ENCODE peak calls at places on chromosomes 4 and X, in nine cellular contexts. J is HCT116, P is fibroblast of villous mesenchyme, M is mammary epithelial cell, N is GM12865, L is lower lobe of right lung, B is fibroblast of lung, S is breast epithelium, A is dorsolateral prefrontal cortex. Y is an unnamed sample.

GRCh38 chrX:39731735-39732134 is 366.0 kb downstream of the BCOR start:
- DNase-seq in J (no peak), P (no peak), M (no peak), N (no peak), L (no peak), B (no peak), S (no peak), A (no peak), Y (no peak)

GRCh38 chr4:2054217-2054616 is 4.9 kb upstream of the NAT8L start:
- DNase-seq in J (no peak), P (no peak), M (no peak), N (no peak), L (no peak), B (no peak), S (no peak), A (no peak), Y (no peak)

GRCh38 chr4:106287353-106287969 is 28.5 kb downstream of the TBCK start:
- DNase-seq in J (no peak), P (peak; percentile 92), M (peak; percentile 82), N (no peak), L (no peak), B (peak; percentile 86), S (no peak), A (no peak), Y (no peak)

GRCh38 chr4:165288226-165288625 is 39.2 kb upstream of the MSMO1 start:
- DNase-seq in J (no peak), P (no peak), M (no peak), N (no peak), L (no peak), B (no peak), S (no peak), A (no peak), Y (no peak)

GRCh38 chr4:109414938-109415337 is 18.7 kb upstream of the SEC24B start:
- DNase-seq in J (no peak), P (no peak), M (no peak), N (no peak), L (no peak), B (peak; percentile 23), S (no peak), A (no peak), Y (no peak)

GRCh38 chrX:68841251-68842049 is 12.6 kb downstream of the EFNB1 start:
- DNase-seq in J (no peak), P (no peak), M (no peak), N (no peak), L (peak; percentile 52), B (no peak), S (no peak), A (no peak), Y (no peak)

GRCh38 chr4:186105721-186106335 is 1.3 kb downstream of the FAM149A start:
- DNase-seq in J (no peak), P (no peak), M (no peak), N (no peak), L (no peak), B (peak; percentile 2), S (no peak), A (no peak), Y (no peak)

GRCh38 chrX:30302957-30303356 is 6.2 kb downstream of the NR0B1 start:
- DNase-seq in J (no peak), P (no peak), M (peak; percentile 35), N (no peak), L (no peak), B (peak; percentile 37), S (peak; percentile 30), A (peak; percentile 40), Y (no peak)

GRCh38 chrX:274904-275475 is 6.2 kb upstream of the PLCXD1 start:
- DNase-seq in J (no peak), P (peak; percentile 59), M (no peak), N (no peak), L (peak; percentile 83), B (no peak), S (no peak), A (no peak), Y (peak; percentile 21)
- H3K4me3 ChIP-seq in J (no peak overlapping the region), P (no peak overlapping the region), M (no peak overlapping the region), N (no peak overlapping the region), L (peak overlapping the region; percentile 79), B (no peak overlapping the region), S (peak overlapping the region; percentile 82), A (no peak overlapping the region), Y (no peak overlapping the region)

DNA sequence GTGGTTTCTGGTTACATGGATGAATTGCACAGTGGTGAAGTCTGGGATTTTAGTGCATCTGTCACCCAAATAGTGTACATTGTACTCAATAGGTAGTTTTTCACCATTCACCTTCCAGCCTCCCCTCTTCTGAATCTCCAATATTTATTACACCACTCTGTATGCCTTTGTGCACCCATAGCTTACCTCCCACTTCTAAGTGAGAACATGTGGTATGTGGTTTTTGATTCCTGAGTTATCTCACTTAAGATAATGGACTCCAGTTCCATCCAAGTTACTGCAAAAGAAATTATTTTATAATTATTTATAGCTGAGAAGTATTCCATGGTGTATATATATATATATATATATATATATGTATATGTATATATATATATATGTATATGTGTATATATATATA is 155.8 kb downstream of the HHIP start:
- DNase-seq in J (no peak), P (no peak), M (no peak), N (no peak), L (no peak), B (no peak), S (no peak), A (no peak), Y (no peak)
- H3K4me3 ChIP-seq in J (no peak overlapping the region), P (no peak overlapping the region), M (no peak overlapping the region), N (no peak overlapping the region), L (no peak overlapping the region), B (no peak overlapping the region), S (no peak overlapping the region), A (no peak overlapping the region), Y (no peak overlapping the region)

GRCh38 chrX:107658660-107659059 is 30.4 kb downstream of the PRPS1 start:
- DNase-seq in J (no peak), P (no peak), M (no peak), N (no peak), L (no peak), B (no peak), S (no peak), A (no peak), Y (no peak)

GRCh38 chrX:107666931-107667330 is 38.6 kb downstream of the PRPS1 start:
- DNase-seq in J (no peak), P (no peak), M (no peak), N (no peak), L (no peak), B (no peak), S (no peak), A (no peak), Y (no peak)

GRCh38 chrX:107659768-107660167 is 31.5 kb downstream of the PRPS1 start:
- DNase-seq in J (no peak), P (peak; percentile 64), M (peak; percentile 27), N (peak; percentile 54), L (no peak), B (peak; percentile 84), S (no peak), A (no peak), Y (no peak)

GRCh38 chrX:107659286-107659685 is 31.0 kb downstream of the PRPS1 start:
- DNase-seq in J (no peak), P (no peak), M (no peak), N (no peak), L (no peak), B (no peak), S (no peak), A (no peak), Y (no peak)

DNA sequence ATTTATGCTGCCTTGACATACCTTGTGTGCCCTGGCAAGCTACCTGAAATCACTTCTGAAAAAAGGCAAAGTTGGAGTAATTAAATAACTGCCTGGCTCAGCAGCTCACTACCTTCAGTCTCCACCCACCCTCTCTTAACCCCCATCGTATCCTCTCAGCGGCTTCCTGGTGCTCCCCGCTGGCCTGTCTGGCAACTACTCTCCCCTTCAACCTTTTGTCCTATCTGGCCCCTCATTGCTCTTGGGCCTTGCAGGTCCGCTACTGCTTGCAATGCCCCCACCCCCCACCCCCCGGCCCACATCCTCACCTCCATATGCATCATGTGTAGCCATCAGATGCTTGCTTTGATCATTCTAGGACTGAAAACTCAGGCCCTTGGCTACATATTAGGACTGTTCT is 34.5 kb downstream of the PRPS1 start:
- DNase-seq in J (no peak), P (no peak), M (no peak), N (no peak), L (no peak), B (no peak), S (no peak), A (no peak), Y (no peak)
- H3K4me3 ChIP-seq in J (no peak overlapping the region), P (no peak overlapping the region), M (no peak overlapping the region), N (no peak overlapping the region), L (no peak overlapping the region), B (no peak overlapping the region), S (no peak overlapping the region), A (no peak overlapping the region), Y (no peak overlapping the region)

GRCh38 chr4:148831945-148832344 is 389.7 kb upstream of the NR3C2 start:
- DNase-seq in J (peak; percentile 4), P (peak; percentile 13), M (peak; percentile 95), N (no peak), L (no peak), B (peak; percentile 91), S (no peak), A (no peak), Y (no peak)
- H3K4me3 ChIP-seq in J (no peak overlapping the region), P (no peak overlapping the region), M (no peak overlapping the region), N (no peak overlapping the region), L (no peak overlapping the region), B (no peak overlapping the region), S (no peak overlapping the region), A (no peak overlapping the region), Y (no peak overlapping the region)

GRCh38 chrX:47583240-47583861 is 1.1 kb downstream of the TIMP1 start:
- DNase-seq in J (no peak), P (no peak), M (no peak), N (no peak), L (no peak), B (no peak), S (no peak), A (no peak), Y (no peak)
- H3K4me3 ChIP-seq in J (peak overlapping the region; percentile 66), P (peak overlapping the region; percentile 76), M (peak overlapping the region; percentile 57), N (peak overlapping the region; percentile 62), L (peak overlapping the region; percentile 54), B (peak overlapping the region; percentile 73), S (peak overlapping the region; percentile 73), A (no peak overlapping the region), Y (no peak overlapping the region)

DNA sequence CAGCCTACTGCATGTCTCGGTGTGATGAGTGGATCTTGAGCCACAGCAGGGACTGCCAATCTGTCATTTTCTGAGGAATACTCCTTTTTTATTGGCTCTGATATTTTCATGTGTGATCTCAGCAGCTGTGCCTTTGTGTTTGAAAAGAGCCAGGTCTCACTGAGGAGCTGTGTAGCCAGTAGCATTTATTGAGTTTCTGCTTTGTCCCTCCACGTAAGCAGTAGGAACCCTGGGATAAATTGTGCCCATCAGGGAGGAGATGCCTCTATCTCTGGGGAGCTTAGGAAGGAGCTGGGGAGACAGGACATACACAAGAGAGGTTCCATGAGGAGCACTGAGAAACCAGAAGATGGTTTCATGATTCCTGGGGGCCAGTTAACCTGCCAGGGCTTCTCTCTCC is 18.8 kb upstream of the TRIM2 start:
- DNase-seq in J (no peak), P (no peak), M (no peak), N (no peak), L (no peak), B (no peak), S (no peak), A (no peak), Y (no peak)
- H3K4me3 ChIP-seq in J (no peak overlapping the region), P (no peak overlapping the region), M (no peak overlapping the region), N (no peak overlapping the region), L (no peak overlapping the region), B (no peak overlapping the region), S (no peak overlapping the region), A (no peak overlapping the region), Y (no peak overlapping the region)

Y was measured in Jurkat, Clone E6-1.